ENCODE peak calls at places on chromosomes 11 and 22, in five cellular contexts. V is CD4-positive, CD25-positive, alpha-beta regulatory T cell; F is HCT116; M is gastroesophageal sphincter; G is A549. E is an unnamed sample.

GRCh38 chr22:36328635-36329216 is 59.0 kb downstream of the MYH9 start:
- ATAC-seq in F (no peak), V (no peak), G (peak), M (peak), E (peak)

GRCh38 chr11:22163394-22163797 is 29.5 kb upstream of the ANO5 start:
- ATAC-seq in G (no peak), F (no peak), V (no peak), M (peak), E (peak)

GRCh38 chr11:66559141-66559861 is 9.1 kb downstream of the CTSF start:
- ATAC-seq in F (no peak), G (peak), V (peak), M (peak), E (no peak)

GRCh38 chr11:69333906-69334305 is 40.0 kb downstream of the MYEOV start:
- ATAC-seq in M (no peak), V (no peak), G (no peak), F (no peak), E (no peak)

GRCh38 chr11:60854847-60855725 is 664 bp downstream of the PTGDR2 start:
- ATAC-seq in V (no peak), F (no peak), M (no peak), G (no peak), E (no peak)

GRCh38 chr11:65163684-65164083 is 6.3 kb upstream of the SPDYC start:
- ATAC-seq in M (no peak), G (no peak), F (no peak), V (no peak), E (no peak)

GRCh38 chr22:39129081-39129480 is 23.4 kb downstream of the CBX7 start:
- ATAC-seq in V (no peak), F (no peak), M (no peak), G (no peak), E (no peak)

GRCh38 chr11:32905028-32905667 is 12.5 kb downstream of the QSER1 start:
- ATAC-seq in F (no peak), G (no peak), M (no peak), V (no peak), E (no peak)

GRCh38 chr11:35245786-35246185 is 106.8 kb downstream of the CD44 start:
- ATAC-seq in G (no peak), M (no peak), V (no peak), F (no peak), E (no peak)

GRCh38 chr22:17369553-17370035 is 334 bp downstream of the CECR2 start:
- ATAC-seq in M (peak), G (no peak), F (peak), V (peak), E (peak)

GRCh38 chr11:2713721-2714462 is 14.1 kb upstream of the KCNQ1OT1 start:
- ATAC-seq in M (no peak), V (no peak), G (no peak), F (no peak), E (no peak)

GRCh38 chr11:130213143-130213978 is 53.8 kb downstream of the ST14 start:
- ATAC-seq in M (peak), G (peak), F (peak), V (peak), E (peak)

GRCh38 chr11:133955945-133956421 is 785 bp downstream of the IGSF9B start:
- ATAC-seq in F (no peak), G (peak), M (peak), V (no peak), E (no peak)

GRCh38 chr11:16111690-16112089 is 244.7 kb downstream of the SOX6 start:
- ATAC-seq in F (no peak), G (no peak), V (no peak), M (no peak), E (no peak)

E was measured in stimulated activated memory B cell treated with anti-CD40 and anti-IgM and Interleukin-4, amounts not matched to agents 10 μg/mL and 1 μg/mL and 100 μg/mL, for 72 hours.